ENCODE peak calls at places on chromosomes 5 and 9, in seven cellular contexts. I is kidney glomerular epithelial cell; V is NCI-H2081; O is CD4-positive, alpha-beta T cell; N is HuH-7.5; L is activated CD8-positive, alpha-beta T cell treated with anti-CD3 and anti-CD28 coated beads for 36 hours; Y is naive thymus-derived CD8-positive, alpha-beta T cell. X is an unnamed sample.
A peak's percentile ranks its signal among the peaks of the same experiment; 100 is the strongest.

GRCh38 chr5:135238622-135239460 is 160.2 kb downstream of the MACROH2A1 start:
- DNase-seq in I (no peak), V (no peak), O (no peak), N (no peak), L (no peak), Y (no peak), X (peak; percentile 61)

GRCh38 chr5:146653560-146653959 is 137.6 kb upstream of the GPR151 start:
- DNase-seq in I (no peak), V (no peak), O (no peak), N (no peak), L (no peak), Y (no peak), X (no peak)

GRCh38 chr5:55711531-55712022 is 547 bp downstream of the SLC38A9 start:
- DNase-seq in I (no peak), V (no peak), O (no peak), N (no peak), L (peak; percentile 9), Y (no peak), X (no peak)

GRCh38 chr5:151498395-151499155 is 51.2 kb downstream of the SLC36A1 start:
- DNase-seq in I (no peak), V (no peak), O (no peak), N (no peak), L (no peak), Y (no peak), X (no peak)

GRCh38 chr9:91148306-91148705 is 213.4 kb downstream of the AUH start:
- DNase-seq in I (no peak), V (no peak), O (no peak), N (no peak), L (peak; percentile 28), Y (no peak), X (no peak)

GRCh38 chr5:66144799-66145390 is 795 bp downstream of the SREK1 start:
- DNase-seq in I (peak; percentile 65), V (peak; percentile 73), O (no peak), N (peak; percentile 27), L (no peak), Y (no peak), X (no peak)

GRCh38 chr5:114450516-114450909 is 88.6 kb downstream of the KCNN2 start:
- DNase-seq in I (no peak), V (peak; percentile 2), O (no peak), N (no peak), L (no peak), Y (no peak), X (no peak)

GRCh38 chr5:106854941-106855340 is 815.8 kb downstream of the EFNA5 start:
- DNase-seq in I (no peak), V (no peak), O (no peak), N (no peak), L (no peak), Y (no peak), X (no peak)

GRCh38 chr5:108924457-108924961 is 176.8 kb downstream of the FER start:
- DNase-seq in I (no peak), V (no peak), O (no peak), N (no peak), L (no peak), Y (no peak), X (no peak)

GRCh38 chr5:133259199-133259997 is 207.6 kb downstream of the HSPA4 start:
- DNase-seq in I (no peak), V (no peak), O (no peak), N (no peak), L (peak; percentile 30), Y (peak; percentile 11), X (no peak)

GRCh38 chr9:4339783-4340335 is 40.0 kb upstream of the GLIS3 start:
- DNase-seq in I (no peak), V (no peak), O (no peak), N (no peak), L (no peak), Y (no peak), X (peak; percentile 29)

GRCh38 chr9:105639936-105640335 is 22.3 kb upstream of the TAL2 start:
- DNase-seq in I (no peak), V (no peak), O (no peak), N (no peak), L (no peak), Y (no peak), X (no peak)

GRCh38 chr5:109956884-109957283 is 267.2 kb downstream of the MAN2A1 start:
- DNase-seq in I (no peak), V (no peak), O (no peak), N (no peak), L (no peak), Y (no peak), X (no peak)

GRCh38 chr5:19767987-19768386 is 220.0 kb downstream of the CDH18 start:
- DNase-seq in I (no peak), V (no peak), O (no peak), N (no peak), L (no peak), Y (no peak), X (peak; percentile 4)

GRCh38 chr5:8954801-8955200 is 591.1 kb downstream of the SEMA5A start:
- DNase-seq in I (no peak), V (no peak), O (no peak), N (no peak), L (no peak), Y (no peak), X (no peak)

GRCh38 chr5:79143684-79144379 is 32.2 kb downstream of the BHMT start:
- DNase-seq in I (peak; percentile 93), V (no peak), O (no peak), N (no peak), L (no peak), Y (no peak), X (peak; percentile 95)

GRCh38 chr9:124348831-124349230 is 66.4 kb downstream of the PSMB7 start:
- DNase-seq in I (no peak), V (no peak), O (no peak), N (no peak), L (no peak), Y (no peak), X (no peak)

GRCh38 chr5:62896121-62896893 is 317.7 kb downstream of the LRRC70 start:
- DNase-seq in I (no peak), V (no peak), O (no peak), N (no peak), L (no peak), Y (no peak), X (no peak)